ENCODE peak calls at places on chromosomes 5 and 9, in eight cellular contexts. One of them, this sample, is unnamed.

GRCh38 chr9:7234144-7234543 is 476.4 kb downstream of the KDM4C start:
- DNase-seq in activated effector memory CD4-positive, alpha-beta T cell treated with anti-CD3 and anti-CD28 coated beads, Interleukin-2, amount 50 U/mL, for 16 hours: peak
- DNase-seq in BJ: no peak
- DNase-seq in esophagus squamous epithelium: no peak
- DNase-seq in sciatic nerve: no peak
- DNase-seq in stomach: no peak
- DNase-seq in HuH-7: peak
- DNase-seq in naive thymus-derived CD4-positive, alpha-beta T cell: no peak
- DNase-seq in this sample: no peak

GRCh38 chr9:89597711-89598707 is 6.8 kb upstream of the GADD45G start:
- DNase-seq in HuH-7: peak
- DNase-seq in naive thymus-derived CD4-positive, alpha-beta T cell: peak
- DNase-seq in esophagus squamous epithelium: no peak
- DNase-seq in stomach: peak
- DNase-seq in activated effector memory CD4-positive, alpha-beta T cell treated with anti-CD3 and anti-CD28 coated beads, Interleukin-2, amount 50 U/mL, for 16 hours: peak
- DNase-seq in BJ: no peak
- DNase-seq in sciatic nerve: peak
- DNase-seq in this sample: no peak

GRCh38 chr5:159179556-159180305 is 29.6 kb downstream of the RNF145 start:
- DNase-seq in sciatic nerve: no peak
- DNase-seq in HuH-7: no peak
- DNase-seq in activated effector memory CD4-positive, alpha-beta T cell treated with anti-CD3 and anti-CD28 coated beads, Interleukin-2, amount 50 U/mL, for 16 hours: no peak
- DNase-seq in BJ: no peak
- DNase-seq in stomach: no peak
- DNase-seq in esophagus squamous epithelium: no peak
- DNase-seq in naive thymus-derived CD4-positive, alpha-beta T cell: no peak
- DNase-seq in this sample: no peak

GRCh38 chr5:23026252-23027170 is 173.4 kb upstream of the CDH12 start:
- DNase-seq in stomach: no peak
- DNase-seq in activated effector memory CD4-positive, alpha-beta T cell treated with anti-CD3 and anti-CD28 coated beads, Interleukin-2, amount 50 U/mL, for 16 hours: no peak
- DNase-seq in HuH-7: no peak
- DNase-seq in BJ: no peak
- DNase-seq in naive thymus-derived CD4-positive, alpha-beta T cell: no peak
- DNase-seq in esophagus squamous epithelium: no peak
- DNase-seq in sciatic nerve: no peak
- DNase-seq in this sample: no peak

GRCh38 chr9:32728181-32728580 is 55.2 kb upstream of the TMEM215 start:
- DNase-seq in BJ: no peak
- DNase-seq in naive thymus-derived CD4-positive, alpha-beta T cell: no peak
- DNase-seq in HuH-7: no peak
- DNase-seq in stomach: no peak
- DNase-seq in esophagus squamous epithelium: no peak
- DNase-seq in activated effector memory CD4-positive, alpha-beta T cell treated with anti-CD3 and anti-CD28 coated beads, Interleukin-2, amount 50 U/mL, for 16 hours: no peak
- DNase-seq in sciatic nerve: no peak
- DNase-seq in this sample: no peak

GRCh38 chr5:138337685-138338410 is at the start of gene FAM53C:
- DNase-seq in activated effector memory CD4-positive, alpha-beta T cell treated with anti-CD3 and anti-CD28 coated beads, Interleukin-2, amount 50 U/mL, for 16 hours: peak
- DNase-seq in esophagus squamous epithelium: peak
- DNase-seq in stomach: peak
- DNase-seq in HuH-7: peak
- DNase-seq in BJ: peak
- DNase-seq in sciatic nerve: peak
- DNase-seq in naive thymus-derived CD4-positive, alpha-beta T cell: peak
- DNase-seq in this sample: peak

GRCh38 chr5:116046823-116047222 is 14.6 kb downstream of the ARL14EPL start:
- DNase-seq in esophagus squamous epithelium: no peak
- DNase-seq in naive thymus-derived CD4-positive, alpha-beta T cell: no peak
- DNase-seq in HuH-7: no peak
- DNase-seq in activated effector memory CD4-positive, alpha-beta T cell treated with anti-CD3 and anti-CD28 coated beads, Interleukin-2, amount 50 U/mL, for 16 hours: no peak
- DNase-seq in BJ: no peak
- DNase-seq in stomach: no peak
- DNase-seq in sciatic nerve: no peak
- DNase-seq in this sample: no peak

GRCh38 chr9:126615791-126616447 is 2.2 kb downstream of the LMX1B start:
- DNase-seq in esophagus squamous epithelium: no peak
- DNase-seq in BJ: no peak
- DNase-seq in activated effector memory CD4-positive, alpha-beta T cell treated with anti-CD3 and anti-CD28 coated beads, Interleukin-2, amount 50 U/mL, for 16 hours: no peak
- DNase-seq in sciatic nerve: no peak
- DNase-seq in stomach: no peak
- DNase-seq in HuH-7: peak
- DNase-seq in naive thymus-derived CD4-positive, alpha-beta T cell: no peak
- DNase-seq in this sample: no peak

GRCh38 chr5:87210743-87211142 is 56.9 kb upstream of the RASA1 start:
- DNase-seq in naive thymus-derived CD4-positive, alpha-beta T cell: no peak
- DNase-seq in stomach: no peak
- DNase-seq in sciatic nerve: no peak
- DNase-seq in BJ: no peak
- DNase-seq in activated effector memory CD4-positive, alpha-beta T cell treated with anti-CD3 and anti-CD28 coated beads, Interleukin-2, amount 50 U/mL, for 16 hours: no peak
- DNase-seq in esophagus squamous epithelium: no peak
- DNase-seq in HuH-7: no peak
- DNase-seq in this sample: no peak

GRCh38 chr5:132466453-132467291 is 23.9 kb downstream of the IRF1 start:
- DNase-seq in HuH-7: no peak
- DNase-seq in sciatic nerve: peak
- DNase-seq in BJ: no peak
- DNase-seq in naive thymus-derived CD4-positive, alpha-beta T cell: peak
- DNase-seq in stomach: peak
- DNase-seq in activated effector memory CD4-positive, alpha-beta T cell treated with anti-CD3 and anti-CD28 coated beads, Interleukin-2, amount 50 U/mL, for 16 hours: peak
- DNase-seq in esophagus squamous epithelium: no peak
- DNase-seq in this sample: peak

GRCh38 chr9:76562511-76562911 is 103.5 kb downstream of the GCNT1 start:
- DNase-seq in sciatic nerve: no peak
- DNase-seq in activated effector memory CD4-positive, alpha-beta T cell treated with anti-CD3 and anti-CD28 coated beads, Interleukin-2, amount 50 U/mL, for 16 hours: no peak
- DNase-seq in stomach: no peak
- DNase-seq in BJ: peak
- DNase-seq in naive thymus-derived CD4-positive, alpha-beta T cell: no peak
- DNase-seq in esophagus squamous epithelium: no peak
- DNase-seq in HuH-7: no peak
- DNase-seq in this sample: peak

GRCh38 chr5:177097016-177097985 is 10.6 kb downstream of the FGFR4 start:
- DNase-seq in stomach: no peak
- DNase-seq in activated effector memory CD4-positive, alpha-beta T cell treated with anti-CD3 and anti-CD28 coated beads, Interleukin-2, amount 50 U/mL, for 16 hours: no peak
- DNase-seq in sciatic nerve: no peak
- DNase-seq in HuH-7: no peak
- DNase-seq in BJ: no peak
- DNase-seq in naive thymus-derived CD4-positive, alpha-beta T cell: no peak
- DNase-seq in esophagus squamous epithelium: no peak
- DNase-seq in this sample: no peak

GRCh38 chr5:149857499-149857898 is 87.1 kb downstream of the PDE6A start:
- DNase-seq in HuH-7: no peak
- DNase-seq in naive thymus-derived CD4-positive, alpha-beta T cell: no peak
- DNase-seq in stomach: peak
- DNase-seq in BJ: no peak
- DNase-seq in sciatic nerve: peak
- DNase-seq in esophagus squamous epithelium: no peak
- DNase-seq in activated effector memory CD4-positive, alpha-beta T cell treated with anti-CD3 and anti-CD28 coated beads, Interleukin-2, amount 50 U/mL, for 16 hours: no peak
- DNase-seq in this sample: no peak

GRCh38 chr9:121609845-121610637 is 41.4 kb upstream of the DAB2IP start:
- DNase-seq in esophagus squamous epithelium: no peak
- DNase-seq in BJ: no peak
- DNase-seq in naive thymus-derived CD4-positive, alpha-beta T cell: no peak
- DNase-seq in stomach: peak
- DNase-seq in activated effector memory CD4-positive, alpha-beta T cell treated with anti-CD3 and anti-CD28 coated beads, Interleukin-2, amount 50 U/mL, for 16 hours: no peak
- DNase-seq in sciatic nerve: no peak
- DNase-seq in HuH-7: no peak
- DNase-seq in this sample: no peak

GRCh38 chr9:132946624-132947295 is 2.3 kb upstream of the TSC1 start:
- DNase-seq in naive thymus-derived CD4-positive, alpha-beta T cell: no peak
- DNase-seq in stomach: no peak
- DNase-seq in HuH-7: no peak
- DNase-seq in BJ: no peak
- DNase-seq in sciatic nerve: no peak
- DNase-seq in activated effector memory CD4-positive, alpha-beta T cell treated with anti-CD3 and anti-CD28 coated beads, Interleukin-2, amount 50 U/mL, for 16 hours: no peak
- DNase-seq in esophagus squamous epithelium: no peak
- DNase-seq in this sample: no peak

GRCh38 chr5:73754254-73754653 is 128.3 kb downstream of the ARHGEF28 start:
- DNase-seq in stomach: no peak
- DNase-seq in BJ: no peak
- DNase-seq in HuH-7: no peak
- DNase-seq in sciatic nerve: no peak
- DNase-seq in naive thymus-derived CD4-positive, alpha-beta T cell: no peak
- DNase-seq in esophagus squamous epithelium: no peak
- DNase-seq in activated effector memory CD4-positive, alpha-beta T cell treated with anti-CD3 and anti-CD28 coated beads, Interleukin-2, amount 50 U/mL, for 16 hours: no peak
- DNase-seq in this sample: no peak

GRCh38 chr5:62154758-62155157 is 151.2 kb upstream of the KIF2A start:
- DNase-seq in HuH-7: no peak
- DNase-seq in naive thymus-derived CD4-positive, alpha-beta T cell: no peak
- DNase-seq in stomach: no peak
- DNase-seq in activated effector memory CD4-positive, alpha-beta T cell treated with anti-CD3 and anti-CD28 coated beads, Interleukin-2, amount 50 U/mL, for 16 hours: no peak
- DNase-seq in sciatic nerve: no peak
- DNase-seq in esophagus squamous epithelium: no peak
- DNase-seq in BJ: no peak
- DNase-seq in this sample: no peak

GRCh38 chr5:96924016-96924443 is 11.8 kb upstream of the LNPEP start:
- DNase-seq in naive thymus-derived CD4-positive, alpha-beta T cell: peak
- DNase-seq in activated effector memory CD4-positive, alpha-beta T cell treated with anti-CD3 and anti-CD28 coated beads, Interleukin-2, amount 50 U/mL, for 16 hours: no peak
- DNase-seq in BJ: no peak
- DNase-seq in esophagus squamous epithelium: no peak
- DNase-seq in stomach: no peak
- DNase-seq in sciatic nerve: no peak
- DNase-seq in HuH-7: no peak
- DNase-seq in this sample: no peak

GRCh38 chr5:146101646-146102045 is 3.7 kb downstream of the PLAC8L1 start:
- DNase-seq in naive thymus-derived CD4-positive, alpha-beta T cell: no peak
- DNase-seq in activated effector memory CD4-positive, alpha-beta T cell treated with anti-CD3 and anti-CD28 coated beads, Interleukin-2, amount 50 U/mL, for 16 hours: no peak
- DNase-seq in sciatic nerve: no peak
- DNase-seq in BJ: no peak
- DNase-seq in HuH-7: no peak
- DNase-seq in esophagus squamous epithelium: no peak
- DNase-seq in stomach: no peak
- DNase-seq in this sample: no peak

GRCh38 chr5:13866792-13867191 is 77.7 kb downstream of the DNAH5 start:
- DNase-seq in sciatic nerve: no peak
- DNase-seq in activated effector memory CD4-positive, alpha-beta T cell treated with anti-CD3 and anti-CD28 coated beads, Interleukin-2, amount 50 U/mL, for 16 hours: no peak
- DNase-seq in naive thymus-derived CD4-positive, alpha-beta T cell: no peak
- DNase-seq in stomach: no peak
- DNase-seq in BJ: no peak
- DNase-seq in esophagus squamous epithelium: no peak
- DNase-seq in HuH-7: peak
- DNase-seq in this sample: no peak

This sample was measured in GM04503.